ENCODE peak calls at places on chromosomes 13 and 19, in nine cellular contexts. V is GM20000, T is lower lobe of right lung, J is progenitor cell of endocrine pancreas, D is cardiac fibroblast, H is mucosa of descending colon, Y is upper lobe of right lung, R is Panc1, L is fibroblast of mammary gland. F is an unnamed sample.

GRCh38 chr13:41696163-41697003 is 239.0 kb downstream of the RGCC start:
- DNase-seq in Y (no peak), D (peak), H (no peak), L (peak), V (no peak), T (no peak), R (peak), J (no peak), F (no peak)

GRCh38 chr13:72911988-72912387 is 130.1 kb downstream of the PIBF1 start:
- DNase-seq in J (no peak), H (peak), Y (no peak), T (no peak), R (no peak), L (no peak), D (no peak), V (no peak), F (no peak)

GRCh38 chr19:48646912-48647216 is 877 bp upstream of the CA11 start:
- DNase-seq in J (no peak), L (no peak), V (no peak), R (no peak), Y (no peak), T (no peak), D (no peak), H (no peak), F (no peak)

GRCh38 chr13:31064636-31065035 is 97.1 kb downstream of the HSPH1 start:
- DNase-seq in H (no peak), J (no peak), Y (no peak), L (no peak), R (no peak), V (no peak), T (no peak), D (no peak), F (no peak)

GRCh38 chr19:22532388-22533310 is 101.5 kb upstream of the ZNF492 start:
- DNase-seq in R (no peak), L (no peak), D (no peak), V (no peak), T (peak), H (peak), J (no peak), Y (peak), F (no peak)

GRCh38 chr13:41916173-41916954 is 44.5 kb downstream of the VWA8 start:
- DNase-seq in V (peak), R (no peak), H (no peak), T (no peak), L (peak), Y (no peak), D (peak), J (no peak), F (no peak)

GRCh38 chr13:32092471-32092870 is 60.9 kb downstream of the FRY start:
- DNase-seq in V (no peak), R (no peak), J (no peak), Y (no peak), T (no peak), L (no peak), H (no peak), D (no peak), F (no peak)

GRCh38 chr19:16581145-16581970 is 9.1 kb upstream of the SLC35E1 start:
- DNase-seq in R (no peak), L (no peak), J (no peak), V (no peak), H (no peak), D (no peak), T (no peak), Y (no peak), F (no peak)

GRCh38 chr19:48283908-48284307 is 14.0 kb downstream of the ZNF114 start:
- DNase-seq in Y (no peak), V (no peak), R (no peak), L (peak), J (no peak), H (no peak), D (peak), T (no peak), F (no peak)

GRCh38 chr19:58395979-58396627 is 647 bp downstream of the RNF225 start:
- DNase-seq in H (no peak), R (no peak), J (no peak), L (peak), V (peak), D (no peak), T (no peak), Y (peak), F (no peak)

GRCh38 chr19:44817725-44818469 is 9.0 kb downstream of the BCAM start:
- DNase-seq in D (no peak), R (no peak), H (no peak), V (no peak), Y (no peak), L (no peak), T (no peak), J (no peak), F (no peak)

GRCh38 chr13:99417821-99418662 is 83.2 kb upstream of the TM9SF2 start:
- DNase-seq in T (no peak), V (no peak), L (no peak), D (no peak), R (no peak), H (no peak), Y (peak), J (no peak), F (no peak)

GRCh38 chr13:62176051-62176450 is 760.4 kb upstream of the PCDH20 start:
- DNase-seq in R (no peak), L (no peak), D (no peak), H (no peak), T (no peak), Y (no peak), V (no peak), J (no peak), F (no peak)

GRCh38 chr13:24284876-24285275 is 24.5 kb upstream of the C1QTNF9 start:
- DNase-seq in T (no peak), J (no peak), D (no peak), V (no peak), R (no peak), Y (no peak), L (no peak), H (no peak), F (no peak)

DNA sequence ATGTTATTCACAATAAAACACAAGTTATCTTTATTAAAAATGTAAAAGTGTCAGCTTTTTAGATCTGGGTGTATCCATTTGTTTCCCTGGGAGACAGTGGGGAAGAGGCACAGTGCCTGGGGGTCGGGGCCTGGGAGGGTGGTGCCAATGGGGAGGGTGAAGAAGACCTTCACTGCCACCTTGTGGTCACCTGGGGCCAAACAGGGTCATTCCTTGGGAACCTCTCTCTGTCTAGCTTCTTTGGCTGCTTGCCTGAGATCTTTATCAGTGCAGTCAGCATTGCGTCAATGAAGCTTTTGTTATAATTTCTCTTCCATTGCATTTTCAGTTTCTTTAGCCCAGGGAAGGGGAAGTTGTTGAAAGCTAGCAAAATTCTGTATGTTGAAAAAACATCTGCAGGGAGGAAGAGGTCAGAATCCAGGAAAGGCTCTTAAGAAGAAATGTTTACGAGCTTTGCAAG is 39.1 kb downstream of the PCDH8 start:
- DNase-seq in Y (peak), V (peak), T (peak), D (peak), R (peak), J (peak), H (peak), L (peak), F (peak)
- TF ChIP-seq CTCF in Y (peak), V (peak), T (peak), D (peak), R (peak), J (peak), H (peak), L (peak), F (peak)

GRCh38 chr13:37049810-37050209 is 9.7 kb downstream of the SUPT20H start:
- DNase-seq in Y (no peak), L (no peak), R (no peak), V (no peak), D (no peak), H (no peak), J (no peak), T (no peak), F (no peak)
- TF ChIP-seq CTCF in Y (no peak), L (peak), R (peak), V (no peak), D (peak), H (no peak), J (peak), T (no peak), F (peak)

GRCh38 chr13:112931028-112931934 is 37.7 kb upstream of the MCF2L start:
- DNase-seq in T (no peak), R (no peak), L (peak), Y (no peak), J (no peak), V (no peak), H (peak), D (peak), F (no peak)
- TF ChIP-seq CTCF in T (peak), R (peak), L (peak), Y (peak), J (peak), V (no peak), H (peak), D (peak), F (peak)

DNA sequence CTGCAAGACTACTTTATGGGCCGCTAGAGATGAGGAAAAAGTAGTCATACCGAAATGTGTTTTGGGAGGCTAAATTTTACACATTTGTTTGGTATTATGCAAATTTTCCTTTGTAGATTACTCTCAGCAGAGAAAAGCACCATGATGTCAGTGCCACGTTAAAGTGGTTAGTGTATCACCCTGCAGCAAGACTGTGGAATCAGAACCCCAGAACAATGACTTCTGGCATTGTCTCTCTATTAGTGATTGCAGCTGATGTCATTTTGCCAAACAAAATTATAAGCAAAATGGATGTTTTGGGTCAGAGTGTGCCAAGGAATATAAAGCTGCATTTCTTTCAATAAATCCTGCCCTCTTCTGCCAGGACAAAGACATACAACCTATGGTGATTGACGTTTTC is 53.7 kb upstream of the TSHZ3 start:
- DNase-seq in J (no peak), R (no peak), T (no peak), L (peak), V (no peak), Y (no peak), H (no peak), D (no peak), F (no peak)
- TF ChIP-seq CTCF in J (no peak), R (no peak), T (no peak), L (no peak), V (no peak), Y (no peak), H (no peak), D (no peak), F (no peak)

GRCh38 chr19:49807888-49808675 is 5.0 kb downstream of the FUZ start:
- DNase-seq in H (no peak), V (no peak), L (no peak), J (no peak), T (no peak), D (no peak), R (no peak), Y (no peak), F (no peak)

GRCh38 chr19:49811328-49811727 is 1.8 kb downstream of the FUZ start:
- DNase-seq in R (no peak), Y (no peak), L (no peak), V (no peak), D (no peak), T (no peak), J (no peak), H (no peak), F (no peak)

GRCh38 chr19:49808762-49809154 is 4.3 kb downstream of the FUZ start:
- DNase-seq in L (peak), T (peak), J (peak), D (peak), V (peak), R (no peak), Y (peak), H (peak), F (peak)

GRCh38 chr19:49809987-49810389 is 3.1 kb downstream of the FUZ start:
- DNase-seq in R (no peak), D (no peak), V (no peak), Y (no peak), J (no peak), H (no peak), T (no peak), L (no peak), F (no peak)

GRCh38 chr19:49809155-49809986 is 3.7 kb downstream of the FUZ start:
- DNase-seq in R (no peak), D (peak), T (peak), H (peak), J (peak), V (peak), L (no peak), Y (peak), F (no peak)
- TF ChIP-seq CTCF in R (no peak), D (no peak), T (peak), H (no peak), J (peak), V (peak), L (no peak), Y (no peak), F (no peak)

GRCh38 chr19:3007975-3008374 is 21.1 kb downstream of the TLE2 start:
- DNase-seq in H (no peak), J (no peak), L (no peak), Y (no peak), V (no peak), T (no peak), D (no peak), R (no peak), F (no peak)

GRCh38 chr19:3006075-3006767 is 22.9 kb downstream of the TLE2 start:
- DNase-seq in R (no peak), H (peak), L (no peak), T (no peak), J (no peak), Y (no peak), V (no peak), D (no peak), F (no peak)

GRCh38 chr19:3003046-3003445 is 25.7 kb downstream of the TLE6 start:
- DNase-seq in R (no peak), Y (no peak), L (no peak), V (no peak), D (no peak), J (no peak), T (no peak), H (no peak), F (no peak)

GRCh38 chr19:3004522-3004921 is 24.6 kb downstream of the TLE2 start:
- DNase-seq in D (no peak), Y (no peak), L (no peak), T (no peak), V (no peak), H (no peak), J (no peak), R (no peak), F (no peak)

GRCh38 chr19:3005345-3005744 is 23.7 kb downstream of the TLE2 start:
- DNase-seq in R (no peak), Y (no peak), H (no peak), V (no peak), T (no peak), L (no peak), D (no peak), J (no peak), F (no peak)
- TF ChIP-seq CTCF in R (no peak), Y (no peak), H (no peak), V (no peak), T (no peak), L (no peak), D (no peak), J (no peak), F (no peak)

GRCh38 chr13:110023729-110024645 is 237.6 kb upstream of the IRS2 start:
- DNase-seq in V (no peak), T (no peak), L (peak), J (no peak), Y (no peak), H (no peak), D (peak), R (no peak), F (no peak)
- TF ChIP-seq CTCF in V (no peak), T (no peak), L (no peak), J (no peak), Y (no peak), H (no peak), D (no peak), R (no peak), F (no peak)

GRCh38 chr19:42368360-42368759 is 21.7 kb downstream of the CNFN start:
- DNase-seq in L (no peak), T (no peak), J (no peak), D (no peak), H (no peak), Y (no peak), V (no peak), R (no peak), F (no peak)

GRCh38 chr19:42368765-42369164 is 21.3 kb downstream of the CNFN start:
- DNase-seq in J (no peak), T (no peak), Y (no peak), R (no peak), V (no peak), L (no peak), H (no peak), D (no peak), F (no peak)

GRCh38 chr19:42367929-42368328 is 22.2 kb downstream of the CNFN start:
- DNase-seq in H (no peak), V (no peak), R (no peak), Y (no peak), D (no peak), T (no peak), J (no peak), L (no peak), F (no peak)

GRCh38 chr19:42369433-42370067 is 20.5 kb downstream of the CNFN start:
- DNase-seq in R (no peak), Y (no peak), J (no peak), T (no peak), D (no peak), V (no peak), L (no peak), H (no peak), F (no peak)

DNA sequence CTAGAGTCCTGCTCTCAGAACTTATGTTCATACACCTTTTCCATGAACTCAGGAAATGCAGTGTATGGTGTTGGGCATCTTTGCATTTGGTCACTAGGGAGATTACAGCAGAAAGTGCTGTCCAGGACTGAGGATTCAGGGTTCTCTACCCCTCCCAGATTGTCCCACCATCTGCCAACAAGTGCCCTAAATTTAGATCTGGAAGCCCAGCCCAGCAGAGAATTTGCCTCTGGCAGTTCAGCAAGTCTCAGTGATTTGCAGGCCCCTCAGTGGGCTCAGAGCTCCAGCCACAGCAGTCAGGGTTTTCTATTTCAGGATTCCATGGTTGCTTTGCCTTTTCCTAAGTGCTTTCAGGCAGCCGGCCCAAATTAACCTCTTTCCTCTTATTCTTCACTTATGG is 23.4 kb downstream of the CNFN start:
- DNase-seq in R (no peak), L (no peak), D (no peak), H (no peak), V (no peak), T (no peak), Y (no peak), J (no peak), F (no peak)
- TF ChIP-seq CTCF in R (no peak), L (no peak), D (no peak), H (no peak), V (no peak), T (no peak), Y (no peak), J (no peak), F (no peak)

F was measured in type B pancreatic cell.